ENCODE peak calls at places on chromosomes 2 and 18, in four cellular contexts. One of them, this sample, is unnamed.

GRCh38 chr2:240506406-240507059 is 51.3 kb downstream of the ANKMY1 start:
- DNase-seq in heart right ventricle: no peak
- DNase-seq in cardiac muscle cell: no peak
- DNase-seq in CD4-positive, CD25-positive, alpha-beta regulatory T cell: no peak
- DNase-seq in this sample: no peak

GRCh38 chr18:9055626-9056025 is 46.9 kb upstream of the NDUFV2 start:
- DNase-seq in CD4-positive, CD25-positive, alpha-beta regulatory T cell: no peak
- DNase-seq in heart right ventricle: no peak
- DNase-seq in cardiac muscle cell: no peak
- DNase-seq in this sample: no peak

GRCh38 chr2:239937866-239938640 is 87.1 kb downstream of the NDUFA10 start:
- DNase-seq in heart right ventricle: no peak
- DNase-seq in CD4-positive, CD25-positive, alpha-beta regulatory T cell: no peak
- DNase-seq in cardiac muscle cell: no peak
- DNase-seq in this sample: no peak

GRCh38 chr2:8608411-8608954 is 73.4 kb upstream of the ID2 start:
- DNase-seq in CD4-positive, CD25-positive, alpha-beta regulatory T cell: no peak
- DNase-seq in heart right ventricle: no peak
- DNase-seq in cardiac muscle cell: no peak
- DNase-seq in this sample: no peak

GRCh38 chr18:21303913-21304312 is 61.9 kb downstream of the GREB1L start:
- DNase-seq in cardiac muscle cell: no peak
- DNase-seq in heart right ventricle: no peak
- DNase-seq in CD4-positive, CD25-positive, alpha-beta regulatory T cell: no peak
- DNase-seq in this sample: no peak

GRCh38 chr18:63979409-63979908 is 9.6 kb downstream of the SERPINB8 start:
- DNase-seq in heart right ventricle: no peak
- DNase-seq in CD4-positive, CD25-positive, alpha-beta regulatory T cell: peak; percentile 11
- DNase-seq in cardiac muscle cell: peak; percentile 78
- DNase-seq in this sample: peak; percentile 52

GRCh38 chr2:235935071-235935470 is 233.1 kb downstream of the GBX2 start:
- DNase-seq in heart right ventricle: no peak
- DNase-seq in cardiac muscle cell: no peak
- DNase-seq in CD4-positive, CD25-positive, alpha-beta regulatory T cell: no peak
- DNase-seq in this sample: no peak

GRCh38 chr2:209579236-209579749 is 155.4 kb downstream of the MAP2 start:
- DNase-seq in cardiac muscle cell: no peak
- DNase-seq in heart right ventricle: peak; percentile 10
- DNase-seq in CD4-positive, CD25-positive, alpha-beta regulatory T cell: no peak
- DNase-seq in this sample: no peak

GRCh38 chr2:10552220-10552870 is 104.2 kb upstream of the ODC1 start:
- DNase-seq in cardiac muscle cell: no peak
- DNase-seq in heart right ventricle: no peak
- DNase-seq in CD4-positive, CD25-positive, alpha-beta regulatory T cell: no peak
- DNase-seq in this sample: no peak

GRCh38 chr2:177735318-177735803 is 337.2 kb downstream of the PDE11A start:
- DNase-seq in heart right ventricle: no peak
- DNase-seq in cardiac muscle cell: no peak
- DNase-seq in CD4-positive, CD25-positive, alpha-beta regulatory T cell: no peak
- DNase-seq in this sample: no peak

GRCh38 chr2:99691931-99692330 is 202.1 kb upstream of the REV1 start:
- DNase-seq in cardiac muscle cell: no peak
- DNase-seq in CD4-positive, CD25-positive, alpha-beta regulatory T cell: no peak
- DNase-seq in heart right ventricle: peak; percentile 74
- DNase-seq in this sample: no peak

GRCh38 chr2:118374974-118375745 is 286.9 kb downstream of the INSIG2 start:
- DNase-seq in CD4-positive, CD25-positive, alpha-beta regulatory T cell: no peak
- DNase-seq in heart right ventricle: no peak
- DNase-seq in cardiac muscle cell: no peak
- DNase-seq in this sample: no peak

GRCh38 chr18:75455249-75456183 is 28.0 kb upstream of the SMIM21 start:
- DNase-seq in cardiac muscle cell: peak; percentile 59
- DNase-seq in CD4-positive, CD25-positive, alpha-beta regulatory T cell: no peak
- DNase-seq in heart right ventricle: peak; percentile 32
- DNase-seq in this sample: no peak
- H3K4me3 ChIP-seq in cardiac muscle cell: peak overlapping the region; percentile 19
- H3K4me3 ChIP-seq in CD4-positive, CD25-positive, alpha-beta regulatory T cell: no peak overlapping the region
- H3K4me3 ChIP-seq in heart right ventricle: peak overlapping the region; percentile 63
- H3K4me3 ChIP-seq in this sample: peak overlapping the region; percentile 45

GRCh38 chr2:28325567-28326468 is 66.8 kb upstream of the FOSL2 start:
- DNase-seq in CD4-positive, CD25-positive, alpha-beta regulatory T cell: no peak
- DNase-seq in cardiac muscle cell: no peak
- DNase-seq in heart right ventricle: no peak
- DNase-seq in this sample: no peak
- H3K27ac ChIP-seq in CD4-positive, CD25-positive, alpha-beta regulatory T cell: no peak overlapping the region
- H3K27ac ChIP-seq in cardiac muscle cell: no peak overlapping the region
- H3K27ac ChIP-seq in heart right ventricle: no peak overlapping the region
- H3K27ac ChIP-seq in this sample: no peak overlapping the region

GRCh38 chr2:167334343-167334742 is 446.1 kb downstream of the XIRP2 start:
- DNase-seq in CD4-positive, CD25-positive, alpha-beta regulatory T cell: no peak
- DNase-seq in heart right ventricle: no peak
- DNase-seq in cardiac muscle cell: no peak
- DNase-seq in this sample: no peak

GRCh38 chr2:167335627-167336026 is 447.3 kb downstream of the XIRP2 start:
- DNase-seq in heart right ventricle: no peak
- DNase-seq in cardiac muscle cell: no peak
- DNase-seq in CD4-positive, CD25-positive, alpha-beta regulatory T cell: no peak
- DNase-seq in this sample: no peak

GRCh38 chr2:167333245-167333644 is 445.0 kb downstream of the XIRP2 start:
- DNase-seq in cardiac muscle cell: peak; percentile 9
- DNase-seq in heart right ventricle: no peak
- DNase-seq in CD4-positive, CD25-positive, alpha-beta regulatory T cell: no peak
- DNase-seq in this sample: no peak

GRCh38 chr2:167332358-167332757 is 444.1 kb downstream of the XIRP2 start:
- DNase-seq in CD4-positive, CD25-positive, alpha-beta regulatory T cell: no peak
- DNase-seq in cardiac muscle cell: no peak
- DNase-seq in heart right ventricle: no peak
- DNase-seq in this sample: no peak

GRCh38 chr2:167331636-167332232 is 443.5 kb downstream of the XIRP2 start:
- DNase-seq in cardiac muscle cell: peak; percentile 57
- DNase-seq in CD4-positive, CD25-positive, alpha-beta regulatory T cell: no peak
- DNase-seq in heart right ventricle: no peak
- DNase-seq in this sample: no peak
- H3K4me3 ChIP-seq in cardiac muscle cell: no peak overlapping the region
- H3K4me3 ChIP-seq in CD4-positive, CD25-positive, alpha-beta regulatory T cell: no peak overlapping the region
- H3K4me3 ChIP-seq in heart right ventricle: no peak overlapping the region
- H3K4me3 ChIP-seq in this sample: no peak overlapping the region

DNA sequence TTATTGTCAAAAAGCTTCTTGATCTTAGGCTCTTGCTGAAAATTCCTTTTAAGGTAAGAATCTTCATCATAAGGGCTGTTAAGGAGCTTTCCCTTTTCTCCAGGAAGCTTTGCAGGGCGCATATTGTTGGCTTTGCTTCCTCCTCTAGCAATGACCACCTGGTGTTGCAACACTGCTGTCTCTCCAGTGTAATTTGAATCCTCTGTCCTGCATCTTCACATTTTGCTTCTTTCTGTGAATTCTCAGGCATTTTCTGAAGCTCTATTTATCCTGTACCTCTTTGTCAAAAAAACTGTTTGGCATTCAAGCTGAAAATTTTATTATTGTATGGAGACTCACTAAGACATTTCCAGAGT is 533.1 kb upstream of the CHAC2 start:
- DNase-seq in CD4-positive, CD25-positive, alpha-beta regulatory T cell: no peak
- DNase-seq in cardiac muscle cell: no peak
- DNase-seq in heart right ventricle: no peak
- DNase-seq in this sample: no peak
- H3K27ac ChIP-seq in CD4-positive, CD25-positive, alpha-beta regulatory T cell: no peak overlapping the region
- H3K27ac ChIP-seq in cardiac muscle cell: no peak overlapping the region
- H3K27ac ChIP-seq in heart right ventricle: no peak overlapping the region
- H3K27ac ChIP-seq in this sample: no peak overlapping the region

DNA sequence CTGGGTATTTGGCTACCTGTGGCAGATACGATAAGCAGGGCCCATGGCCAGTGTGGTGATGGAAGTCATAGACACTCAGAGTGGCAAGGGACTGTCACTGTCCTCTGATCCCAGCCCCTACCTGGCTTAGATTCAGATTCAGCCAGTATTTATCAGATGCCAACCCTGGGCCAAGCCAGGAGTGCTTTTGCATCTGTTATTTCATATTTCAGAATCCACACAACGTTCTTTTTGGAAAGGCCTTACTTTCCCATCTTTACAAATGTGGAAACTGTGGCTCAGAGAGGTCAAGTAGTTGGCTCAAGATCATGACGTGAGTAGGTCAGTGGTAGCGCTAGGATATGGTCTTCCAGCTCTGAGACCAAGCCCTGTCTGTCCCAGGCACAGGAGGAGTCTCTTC is 101.0 kb downstream of the MCFD2 start:
- DNase-seq in cardiac muscle cell: no peak
- DNase-seq in heart right ventricle: no peak
- DNase-seq in CD4-positive, CD25-positive, alpha-beta regulatory T cell: no peak
- DNase-seq in this sample: no peak
- H3K4me3 ChIP-seq in cardiac muscle cell: no peak overlapping the region
- H3K4me3 ChIP-seq in heart right ventricle: no peak overlapping the region
- H3K4me3 ChIP-seq in CD4-positive, CD25-positive, alpha-beta regulatory T cell: no peak overlapping the region
- H3K4me3 ChIP-seq in this sample: no peak overlapping the region

GRCh38 chr2:218882866-218883366 is 2.3 kb downstream of the WNT10A start:
- DNase-seq in CD4-positive, CD25-positive, alpha-beta regulatory T cell: no peak
- DNase-seq in cardiac muscle cell: no peak
- DNase-seq in heart right ventricle: no peak
- DNase-seq in this sample: no peak
- H3K27ac ChIP-seq in CD4-positive, CD25-positive, alpha-beta regulatory T cell: peak overlapping the region; percentile 92
- H3K27ac ChIP-seq in cardiac muscle cell: no peak overlapping the region
- H3K27ac ChIP-seq in heart right ventricle: no peak overlapping the region
- H3K27ac ChIP-seq in this sample: peak overlapping the region; percentile 24

GRCh38 chr2:231395188-231396057 is at the start of gene B3GNT7:
- DNase-seq in cardiac muscle cell: no peak
- DNase-seq in heart right ventricle: no peak
- DNase-seq in CD4-positive, CD25-positive, alpha-beta regulatory T cell: no peak
- DNase-seq in this sample: no peak

GRCh38 chr2:231397928-231398294 is 2.4 kb downstream of the B3GNT7 start:
- DNase-seq in heart right ventricle: no peak
- DNase-seq in CD4-positive, CD25-positive, alpha-beta regulatory T cell: no peak
- DNase-seq in cardiac muscle cell: no peak
- DNase-seq in this sample: no peak

GRCh38 chr2:231397011-231397927 is 1.8 kb downstream of the B3GNT7 start:
- DNase-seq in heart right ventricle: no peak
- DNase-seq in cardiac muscle cell: no peak
- DNase-seq in CD4-positive, CD25-positive, alpha-beta regulatory T cell: no peak
- DNase-seq in this sample: no peak

GRCh38 chr2:231394201-231395141 is 1.0 kb upstream of the B3GNT7 start:
- DNase-seq in heart right ventricle: no peak
- DNase-seq in cardiac muscle cell: no peak
- DNase-seq in CD4-positive, CD25-positive, alpha-beta regulatory T cell: no peak
- DNase-seq in this sample: no peak

DNA sequence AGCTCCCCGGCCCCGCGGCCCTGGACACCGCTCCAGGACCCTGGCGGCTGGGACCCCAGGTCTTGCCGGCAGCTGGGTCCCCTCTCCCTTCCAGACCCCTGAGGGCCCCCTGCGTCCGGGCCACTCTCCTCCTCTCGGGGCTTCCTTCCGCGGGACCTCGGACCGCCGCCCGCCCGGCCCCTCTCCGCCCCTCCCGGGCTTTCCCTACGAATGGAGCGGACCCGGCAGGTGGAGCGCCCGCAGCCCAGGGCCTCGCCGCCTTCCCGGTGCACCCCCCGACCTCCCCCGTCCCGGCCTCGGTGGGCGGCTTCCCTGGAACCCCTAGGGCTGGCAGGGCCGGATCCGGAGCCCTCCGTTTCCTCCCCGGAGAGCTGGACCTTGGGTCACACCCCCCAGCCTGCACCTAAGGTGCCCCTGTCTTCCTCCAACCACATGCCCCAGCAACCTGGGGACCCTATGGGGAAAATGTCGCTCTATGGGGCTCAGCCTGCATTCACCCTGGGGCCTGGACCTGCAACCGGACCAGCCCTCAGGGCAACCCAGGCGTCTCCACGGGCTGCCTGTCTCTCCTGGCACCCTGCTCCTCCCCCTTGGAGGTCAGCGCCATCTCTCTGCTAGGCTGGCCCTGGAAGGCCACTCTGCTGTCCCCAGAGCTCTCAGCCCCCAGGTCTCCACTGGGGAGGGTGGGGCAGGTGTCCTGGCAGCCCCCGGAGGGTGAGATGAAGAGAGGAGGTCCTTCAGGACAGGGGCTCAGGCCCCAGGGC is 730 bp downstream of the B3GNT7 start:
- DNase-seq in CD4-positive, CD25-positive, alpha-beta regulatory T cell: no peak
- DNase-seq in cardiac muscle cell: no peak
- DNase-seq in heart right ventricle: no peak
- DNase-seq in this sample: no peak
- H3K4me3 ChIP-seq in CD4-positive, CD25-positive, alpha-beta regulatory T cell: no peak overlapping the region
- H3K4me3 ChIP-seq in cardiac muscle cell: peak overlapping the region; percentile 55
- H3K4me3 ChIP-seq in heart right ventricle: peak overlapping the region; percentile 55
- H3K4me3 ChIP-seq in this sample: no peak overlapping the region

GRCh38 chr2:20229322-20230201 is 4.6 kb upstream of the SDC1 start:
- DNase-seq in cardiac muscle cell: no peak
- DNase-seq in heart right ventricle: no peak
- DNase-seq in CD4-positive, CD25-positive, alpha-beta regulatory T cell: no peak
- DNase-seq in this sample: no peak

GRCh38 chr2:20227894-20228505 is 3.1 kb upstream of the SDC1 start:
- DNase-seq in cardiac muscle cell: no peak
- DNase-seq in heart right ventricle: no peak
- DNase-seq in CD4-positive, CD25-positive, alpha-beta regulatory T cell: no peak
- DNase-seq in this sample: no peak

GRCh38 chr2:20232837-20233207 is 7.9 kb upstream of the SDC1 start:
- DNase-seq in CD4-positive, CD25-positive, alpha-beta regulatory T cell: no peak
- DNase-seq in heart right ventricle: no peak
- DNase-seq in cardiac muscle cell: no peak
- DNase-seq in this sample: no peak

GRCh38 chr2:20231632-20232031 is 6.7 kb upstream of the SDC1 start:
- DNase-seq in CD4-positive, CD25-positive, alpha-beta regulatory T cell: no peak
- DNase-seq in heart right ventricle: no peak
- DNase-seq in cardiac muscle cell: no peak
- DNase-seq in this sample: no peak

DNA sequence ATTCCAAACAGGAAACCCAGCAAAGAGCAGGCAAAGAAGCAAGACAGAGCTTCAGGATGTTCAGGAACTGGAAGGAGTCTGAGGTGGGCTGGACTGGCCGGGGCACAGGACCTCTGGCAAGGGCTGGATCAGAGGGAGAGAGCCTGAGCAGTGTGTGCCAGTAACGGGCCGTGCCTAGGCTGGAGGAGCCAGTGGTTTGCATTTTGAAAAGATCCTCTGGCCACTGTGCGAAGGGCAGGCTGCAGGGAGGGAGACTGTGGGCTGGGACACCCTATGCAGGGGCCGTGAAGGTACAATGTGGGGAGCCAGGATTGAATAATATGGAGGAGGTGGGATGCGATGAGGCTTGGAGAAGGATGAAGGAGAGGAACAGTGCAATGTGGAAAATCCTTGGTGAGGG is 6.2 kb upstream of the SDC1 start:
- DNase-seq in cardiac muscle cell: no peak
- DNase-seq in heart right ventricle: no peak
- DNase-seq in CD4-positive, CD25-positive, alpha-beta regulatory T cell: no peak
- DNase-seq in this sample: no peak
- H3K27ac ChIP-seq in cardiac muscle cell: no peak overlapping the region
- H3K27ac ChIP-seq in heart right ventricle: no peak overlapping the region
- H3K27ac ChIP-seq in CD4-positive, CD25-positive, alpha-beta regulatory T cell: no peak overlapping the region
- H3K27ac ChIP-seq in this sample: no peak overlapping the region

GRCh38 chr2:175227382-175227781 is 45.9 kb upstream of the ATP5MC3 start:
- DNase-seq in cardiac muscle cell: no peak
- DNase-seq in heart right ventricle: no peak
- DNase-seq in CD4-positive, CD25-positive, alpha-beta regulatory T cell: no peak
- DNase-seq in this sample: no peak
- H3K4me3 ChIP-seq in cardiac muscle cell: no peak overlapping the region
- H3K4me3 ChIP-seq in heart right ventricle: no peak overlapping the region
- H3K4me3 ChIP-seq in CD4-positive, CD25-positive, alpha-beta regulatory T cell: no peak overlapping the region
- H3K4me3 ChIP-seq in this sample: no peak overlapping the region

GRCh38 chr18:44916429-44917183 is 235.9 kb downstream of the SETBP1 start:
- DNase-seq in heart right ventricle: no peak
- DNase-seq in CD4-positive, CD25-positive, alpha-beta regulatory T cell: no peak
- DNase-seq in cardiac muscle cell: no peak
- DNase-seq in this sample: no peak
- H3K27ac ChIP-seq in heart right ventricle: peak overlapping the region; percentile 26
- H3K27ac ChIP-seq in CD4-positive, CD25-positive, alpha-beta regulatory T cell: no peak overlapping the region
- H3K27ac ChIP-seq in cardiac muscle cell: no peak overlapping the region
- H3K27ac ChIP-seq in this sample: no peak overlapping the region

This sample was measured in naive thymus-derived CD4-positive, alpha-beta T cell.